ENCODE peak calls at places on chromosomes 6 and 20, in five cellular contexts. J is CD8-positive, alpha-beta memory T cell; M is IMR-90; W is pancreas; H is colonic mucosa. Z is an unnamed sample.

GRCh38 chr20:40908311-40908710 is 120.3 kb upstream of the TOP1 start:
- DNase-seq in J (no peak), H (no peak), M (no peak), W (no peak), Z (no peak)

GRCh38 chr20:46070215-46070910 is 19.4 kb downstream of the NCOA5 start:
- DNase-seq in H (no peak), M (peak), W (no peak), J (no peak), Z (no peak)

GRCh38 chr6:133609404-133610270 is 279.3 kb upstream of the TCF21 start:
- DNase-seq in W (no peak), M (peak), H (no peak), J (no peak), Z (peak)

GRCh38 chr20:39533858-39534257 is 571.7 kb downstream of the DHX35 start:
- DNase-seq in W (no peak), J (no peak), H (no peak), M (no peak), Z (no peak)

GRCh38 chr20:13800728-13801134 is 15.9 kb downstream of the NDUFAF5 start:
- DNase-seq in M (peak), W (peak), H (peak), J (no peak), Z (peak)

GRCh38 chr6:37049990-37050853 is 44.8 kb downstream of the FGD2 start:
- DNase-seq in M (no peak), W (no peak), J (peak), H (peak), Z (peak)

GRCh38 chr6:130848945-130849344 is 21.7 kb downstream of the SMLR1 start:
- DNase-seq in M (no peak), W (no peak), J (no peak), H (no peak), Z (no peak)

GRCh38 chr6:17059022-17059421 is 42.8 kb upstream of the STMND1 start:
- DNase-seq in W (no peak), J (no peak), M (no peak), H (no peak), Z (no peak)

GRCh38 chr20:52242237-52243230 is 51.0 kb upstream of the ZFP64 start:
- DNase-seq in J (no peak), W (no peak), H (no peak), M (peak), Z (no peak)

GRCh38 chr6:15527838-15528617 is 134.8 kb downstream of the DTNBP1 start:
- DNase-seq in H (no peak), M (peak), J (no peak), W (no peak), Z (no peak)

GRCh38 chr20:23368316-23369110 is 6.5 kb downstream of the GZF1 start:
- DNase-seq in M (peak), J (no peak), H (no peak), W (no peak), Z (no peak)

GRCh38 chr20:62407221-62407992 is at the start of gene CABLES2:
- DNase-seq in W (peak), M (peak), J (peak), H (peak), Z (peak)

GRCh38 chr6:26437550-26437949 is 2.8 kb upstream of the BTN3A3 start:
- DNase-seq in J (no peak), M (no peak), W (no peak), H (no peak), Z (no peak)

GRCh38 chr6:26438000-26438399 is 2.3 kb upstream of the BTN3A3 start:
- DNase-seq in W (no peak), J (no peak), H (no peak), M (no peak), Z (no peak)

GRCh38 chr6:26439552-26440125 is 665 bp upstream of the BTN3A3 start:
- DNase-seq in M (no peak), J (no peak), W (no peak), H (no peak), Z (no peak)

GRCh38 chr6:26440977-26441358 is 664 bp downstream of the BTN3A3 start:
- DNase-seq in H (no peak), J (no peak), M (no peak), W (no peak), Z (no peak)

GRCh38 chr6:26439151-26439550 is 1.2 kb upstream of the BTN3A3 start:
- DNase-seq in W (no peak), M (no peak), J (no peak), H (no peak), Z (no peak)
- H3K27ac ChIP-seq in W (no peak), M (no peak), J (no peak), H (peak), Z (peak)

DNA sequence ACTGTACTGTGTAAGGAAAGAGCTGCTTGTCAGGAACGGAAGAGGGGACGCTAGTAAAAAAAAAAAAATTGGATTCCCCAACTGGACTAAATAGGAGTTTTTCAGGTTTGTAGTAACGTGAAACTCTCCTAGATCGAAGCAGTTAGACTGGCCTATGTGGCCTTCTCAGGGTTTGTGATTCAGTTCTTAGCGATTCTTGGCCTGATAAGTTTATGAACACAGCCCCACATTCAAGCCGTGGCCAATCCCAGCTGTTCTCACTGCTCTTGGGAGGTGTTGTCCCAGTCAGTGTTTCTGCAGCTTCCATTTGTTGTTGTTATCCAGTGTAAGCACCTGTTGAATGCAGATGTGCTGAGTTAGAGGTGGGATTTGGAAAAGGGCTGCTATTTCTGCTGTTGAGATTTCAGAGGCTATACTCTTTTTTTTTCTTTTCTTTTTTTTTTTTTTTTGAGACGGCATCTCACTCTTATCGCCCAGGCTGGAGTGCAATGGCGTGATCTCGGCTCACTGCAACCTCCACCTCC is 29.7 kb downstream of the TAF8 start:
- DNase-seq in J (no peak), M (no peak), H (no peak), W (no peak), Z (no peak)
- H3K27ac ChIP-seq in J (no peak), M (no peak), H (no peak), W (no peak), Z (no peak)

GRCh38 chr6:49551866-49552129 is 1.3 kb downstream of the C6orf141 start:
- DNase-seq in J (no peak), W (no peak), H (no peak), M (no peak), Z (no peak)
- H3K27ac ChIP-seq in J (no peak), W (no peak), H (no peak), M (no peak), Z (no peak)

GRCh38 chr6:75272145-75272840 is 12.3 kb downstream of the TMEM30A start:
- DNase-seq in H (no peak), W (no peak), M (peak), J (no peak), Z (no peak)
- H3K27ac ChIP-seq in H (peak), W (peak), M (peak), J (no peak), Z (no peak)

DNA sequence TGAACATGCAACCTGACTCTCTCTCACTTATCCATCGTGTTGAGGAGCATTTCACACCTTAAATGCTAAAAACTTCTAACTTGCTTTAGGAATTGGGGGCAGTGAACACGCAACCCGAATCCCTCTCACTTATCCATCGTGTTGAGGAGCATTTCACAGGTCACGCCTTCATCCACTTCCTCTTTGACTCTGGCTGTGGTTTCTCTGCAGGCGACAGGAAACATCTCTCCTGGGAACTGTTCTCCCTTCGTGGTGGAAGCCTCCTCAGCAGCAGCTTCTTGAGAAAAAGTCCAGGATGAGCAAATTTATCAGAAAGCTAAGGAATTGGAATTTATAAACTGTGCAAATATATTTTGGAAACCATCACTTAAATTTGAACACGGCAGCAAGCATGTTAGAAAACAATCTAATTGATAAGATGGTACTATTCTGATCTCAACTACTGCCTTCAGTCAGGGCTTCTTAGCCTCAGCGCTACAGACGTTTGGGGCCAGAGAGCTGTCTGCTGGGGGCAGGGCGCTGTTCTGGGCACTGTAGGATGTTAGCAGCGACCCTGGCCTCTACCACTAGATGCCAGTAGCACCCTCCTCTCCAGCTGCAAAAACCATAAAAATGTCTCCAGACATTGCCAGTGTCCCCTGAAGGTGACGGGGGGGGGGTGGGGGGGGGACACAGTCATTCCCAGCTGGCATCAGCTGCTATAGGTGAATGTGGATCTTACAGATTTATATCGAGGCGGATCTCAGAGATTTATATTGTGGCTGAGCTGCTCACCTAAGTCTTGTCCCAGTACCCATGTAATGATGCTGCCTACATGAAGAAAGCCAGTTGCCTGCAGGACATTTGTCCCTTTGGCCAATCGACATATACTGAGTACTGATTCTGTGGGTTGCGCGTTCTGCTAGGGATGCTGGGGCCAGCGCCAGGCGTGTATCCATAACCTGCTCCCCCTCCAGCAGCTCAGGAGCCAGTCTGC is 26.2 kb downstream of the CTCFL start:
- DNase-seq in M (peak), J (no peak), W (no peak), H (peak), Z (no peak)
- H3K27ac ChIP-seq in M (no peak), J (no peak), W (no peak), H (no peak), Z (no peak)

GRCh38 chr20:15976047-15976731 is 597.1 kb downstream of the KIF16B start:
- DNase-seq in H (no peak), J (no peak), W (no peak), M (no peak), Z (no peak)
- H3K27ac ChIP-seq in H (no peak), J (no peak), W (no peak), M (no peak), Z (no peak)